ENCODE peak calls at places on chromosomes 13 and 19, in seven cellular contexts. One of them, this sample, is unnamed.

GRCh38 chr13:51643882-51644281 is 59.6 kb downstream of the WDFY2 start:
- DNase-seq in suprapubic skin: no peak
- DNase-seq in effector memory CD4-positive, alpha-beta T cell: no peak
- DNase-seq in mesendoderm: peak; percentile 74
- DNase-seq in left ventricle myocardium inferior: no peak
- DNase-seq in transverse colon: no peak
- DNase-seq in neuronal stem cell: no peak
- DNase-seq in this sample: no peak

GRCh38 chr19:55087542-55087935 is 11.9 kb downstream of the EPS8L1 start:
- DNase-seq in suprapubic skin: peak; percentile 65
- DNase-seq in effector memory CD4-positive, alpha-beta T cell: no peak
- DNase-seq in mesendoderm: no peak
- DNase-seq in left ventricle myocardium inferior: no peak
- DNase-seq in transverse colon: no peak
- DNase-seq in neuronal stem cell: no peak
- DNase-seq in this sample: no peak

GRCh38 chr13:46720189-46720588 is 76.8 kb downstream of the ESD start:
- DNase-seq in suprapubic skin: no peak
- DNase-seq in effector memory CD4-positive, alpha-beta T cell: no peak
- DNase-seq in mesendoderm: no peak
- DNase-seq in left ventricle myocardium inferior: no peak
- DNase-seq in transverse colon: no peak
- DNase-seq in neuronal stem cell: no peak
- DNase-seq in this sample: no peak

GRCh38 chr13:41514853-41515395 is 57.6 kb downstream of the RGCC start:
- DNase-seq in suprapubic skin: no peak
- DNase-seq in effector memory CD4-positive, alpha-beta T cell: no peak
- DNase-seq in mesendoderm: no peak
- DNase-seq in left ventricle myocardium inferior: no peak
- DNase-seq in transverse colon: no peak
- DNase-seq in neuronal stem cell: no peak
- DNase-seq in this sample: no peak

GRCh38 chr13:96444676-96445075 is 354.8 kb downstream of the HS6ST3 start:
- DNase-seq in suprapubic skin: no peak
- DNase-seq in effector memory CD4-positive, alpha-beta T cell: no peak
- DNase-seq in mesendoderm: no peak
- DNase-seq in left ventricle myocardium inferior: no peak
- DNase-seq in transverse colon: no peak
- DNase-seq in neuronal stem cell: no peak
- DNase-seq in this sample: no peak

GRCh38 chr19:32302778-32303177 is 42.6 kb upstream of the ZNF507 start:
- DNase-seq in suprapubic skin: no peak
- DNase-seq in effector memory CD4-positive, alpha-beta T cell: no peak
- DNase-seq in mesendoderm: no peak
- DNase-seq in left ventricle myocardium inferior: no peak
- DNase-seq in transverse colon: no peak
- DNase-seq in neuronal stem cell: no peak
- DNase-seq in this sample: no peak

GRCh38 chr13:112972867-112973576 is 4.0 kb downstream of the MCF2L start:
- DNase-seq in suprapubic skin: peak; percentile 60
- DNase-seq in effector memory CD4-positive, alpha-beta T cell: no peak
- DNase-seq in mesendoderm: no peak
- DNase-seq in left ventricle myocardium inferior: peak; percentile 33
- DNase-seq in transverse colon: peak; percentile 7
- DNase-seq in neuronal stem cell: no peak
- DNase-seq in this sample: no peak

GRCh38 chr19:30656520-30657100 is 284.4 kb downstream of the ZNF536 start:
- DNase-seq in suprapubic skin: no peak
- DNase-seq in effector memory CD4-positive, alpha-beta T cell: no peak
- DNase-seq in mesendoderm: no peak
- DNase-seq in left ventricle myocardium inferior: no peak
- DNase-seq in transverse colon: no peak
- DNase-seq in neuronal stem cell: no peak
- DNase-seq in this sample: no peak

GRCh38 chr19:15250635-15250993 is 18.4 kb upstream of the EPHX3 start:
- DNase-seq in suprapubic skin: no peak
- DNase-seq in effector memory CD4-positive, alpha-beta T cell: no peak
- DNase-seq in mesendoderm: no peak
- DNase-seq in left ventricle myocardium inferior: no peak
- DNase-seq in transverse colon: no peak
- DNase-seq in neuronal stem cell: no peak
- DNase-seq in this sample: no peak

GRCh38 chr19:16325161-16325527 is 518 bp downstream of the KLF2 start:
- DNase-seq in suprapubic skin: no peak
- DNase-seq in effector memory CD4-positive, alpha-beta T cell: peak; percentile 37
- DNase-seq in mesendoderm: peak; percentile 48
- DNase-seq in left ventricle myocardium inferior: peak; percentile 59
- DNase-seq in transverse colon: peak; percentile 39
- DNase-seq in neuronal stem cell: peak; percentile 17
- DNase-seq in this sample: no peak

DNA sequence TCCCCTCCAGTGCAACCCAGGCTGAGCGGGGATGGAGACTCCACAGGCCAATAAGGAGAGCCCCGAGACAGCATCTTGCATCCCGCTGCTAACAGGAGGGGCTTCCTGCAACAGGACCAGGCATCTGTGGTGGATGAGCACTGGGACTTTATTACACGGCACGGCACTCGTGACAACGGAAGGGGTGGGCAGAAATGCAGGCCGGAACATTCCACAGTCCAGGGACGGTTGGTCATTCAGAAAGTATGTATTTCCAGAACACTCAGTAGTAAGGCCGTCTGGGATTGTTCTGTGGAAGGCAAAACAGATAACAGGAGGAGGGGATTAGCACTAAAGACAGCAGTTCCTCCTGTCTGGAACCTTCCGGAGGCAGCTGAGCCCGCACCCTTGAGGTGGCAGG is 3.3 kb upstream of the TM6SF2 start:
- DNase-seq in suprapubic skin: no peak
- DNase-seq in effector memory CD4-positive, alpha-beta T cell: no peak
- DNase-seq in mesendoderm: no peak
- DNase-seq in left ventricle myocardium inferior: no peak
- DNase-seq in transverse colon: no peak
- DNase-seq in neuronal stem cell: no peak
- DNase-seq in this sample: no peak
- H3K27ac ChIP-seq in suprapubic skin: no peak overlapping the region
- H3K27ac ChIP-seq in effector memory CD4-positive, alpha-beta T cell: no peak overlapping the region
- H3K27ac ChIP-seq in mesendoderm: no peak overlapping the region
- H3K27ac ChIP-seq in left ventricle myocardium inferior: no peak overlapping the region
- H3K27ac ChIP-seq in transverse colon: no peak overlapping the region
- H3K27ac ChIP-seq in neuronal stem cell: no peak overlapping the region
- H3K27ac ChIP-seq in this sample: no peak overlapping the region

GRCh38 chr13:44206429-44206828 is 167.2 kb upstream of the SERP2 start:
- DNase-seq in suprapubic skin: no peak
- DNase-seq in effector memory CD4-positive, alpha-beta T cell: no peak
- DNase-seq in mesendoderm: no peak
- DNase-seq in left ventricle myocardium inferior: no peak
- DNase-seq in transverse colon: no peak
- DNase-seq in neuronal stem cell: no peak
- DNase-seq in this sample: no peak
- H3K4me3 ChIP-seq in suprapubic skin: no peak overlapping the region
- H3K4me3 ChIP-seq in effector memory CD4-positive, alpha-beta T cell: no peak overlapping the region
- H3K4me3 ChIP-seq in mesendoderm: no peak overlapping the region
- H3K4me3 ChIP-seq in left ventricle myocardium inferior: no peak overlapping the region
- H3K4me3 ChIP-seq in transverse colon: no peak overlapping the region
- H3K4me3 ChIP-seq in neuronal stem cell: no peak overlapping the region
- H3K4me3 ChIP-seq in this sample: no peak overlapping the region

DNA sequence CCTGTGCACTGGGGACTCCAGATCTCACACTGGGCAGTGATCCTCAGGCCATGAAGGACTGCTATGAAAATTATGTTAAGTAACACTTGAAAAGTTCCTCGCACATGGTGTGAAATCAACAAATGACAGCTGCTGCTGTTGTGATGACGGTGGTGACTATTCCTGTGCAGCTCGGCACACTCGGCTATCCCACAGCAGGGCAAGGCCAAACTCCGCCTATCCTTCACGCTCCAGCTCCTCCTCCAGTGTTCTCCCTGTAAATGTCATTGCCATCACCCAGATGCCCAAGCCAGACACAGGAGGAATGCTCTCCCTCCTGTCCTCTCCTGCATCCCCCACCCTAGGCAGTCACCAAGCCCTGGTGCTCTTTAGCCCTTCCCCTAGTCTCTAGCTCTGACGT is 31.3 kb downstream of the GRIK5 start:
- DNase-seq in suprapubic skin: no peak
- DNase-seq in effector memory CD4-positive, alpha-beta T cell: no peak
- DNase-seq in mesendoderm: no peak
- DNase-seq in left ventricle myocardium inferior: peak; percentile 73
- DNase-seq in transverse colon: no peak
- DNase-seq in neuronal stem cell: no peak
- DNase-seq in this sample: no peak
- H3K36me3 ChIP-seq in suprapubic skin: no peaks in the 10 kb centered on the region
- H3K36me3 ChIP-seq in effector memory CD4-positive, alpha-beta T cell: no peaks in the 10 kb centered on the region
- H3K36me3 ChIP-seq in mesendoderm: peaks cover 1% of the 10 kb centered on the region
- H3K36me3 ChIP-seq in left ventricle myocardium inferior: no peaks in the 10 kb centered on the region
- H3K36me3 ChIP-seq in transverse colon: no peaks in the 10 kb centered on the region
- H3K36me3 ChIP-seq in neuronal stem cell: no peaks in the 10 kb centered on the region
- H3K36me3 ChIP-seq in this sample: no peaks in the 10 kb centered on the region

DNA sequence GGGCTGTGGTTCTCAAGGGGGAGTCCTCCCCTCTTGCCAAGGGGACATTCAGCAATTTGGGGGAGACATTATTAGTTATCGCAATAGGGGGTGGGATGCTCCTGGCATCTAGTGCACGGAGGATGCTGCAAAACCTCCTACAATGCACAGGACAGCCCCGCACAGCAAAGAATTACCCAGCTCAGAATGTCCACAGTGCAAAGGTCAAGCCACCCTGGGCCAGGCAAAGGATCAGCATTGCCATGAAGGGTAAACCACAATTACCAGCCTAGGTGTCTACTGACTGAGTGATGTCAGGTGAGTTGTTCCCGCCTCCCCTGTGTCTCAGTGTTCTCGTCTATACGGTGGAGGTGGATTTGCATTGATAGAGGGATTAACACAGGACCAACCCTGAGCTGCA is 2.4 kb upstream of the METTL21C start:
- DNase-seq in suprapubic skin: no peak
- DNase-seq in effector memory CD4-positive, alpha-beta T cell: no peak
- DNase-seq in mesendoderm: no peak
- DNase-seq in left ventricle myocardium inferior: no peak
- DNase-seq in transverse colon: no peak
- DNase-seq in neuronal stem cell: no peak
- DNase-seq in this sample: no peak
- H3K27ac ChIP-seq in suprapubic skin: no peak overlapping the region
- H3K27ac ChIP-seq in effector memory CD4-positive, alpha-beta T cell: no peak overlapping the region
- H3K27ac ChIP-seq in mesendoderm: no peak overlapping the region
- H3K27ac ChIP-seq in left ventricle myocardium inferior: no peak overlapping the region
- H3K27ac ChIP-seq in transverse colon: no peak overlapping the region
- H3K27ac ChIP-seq in neuronal stem cell: no peak overlapping the region
- H3K27ac ChIP-seq in this sample: no peak overlapping the region

DNA sequence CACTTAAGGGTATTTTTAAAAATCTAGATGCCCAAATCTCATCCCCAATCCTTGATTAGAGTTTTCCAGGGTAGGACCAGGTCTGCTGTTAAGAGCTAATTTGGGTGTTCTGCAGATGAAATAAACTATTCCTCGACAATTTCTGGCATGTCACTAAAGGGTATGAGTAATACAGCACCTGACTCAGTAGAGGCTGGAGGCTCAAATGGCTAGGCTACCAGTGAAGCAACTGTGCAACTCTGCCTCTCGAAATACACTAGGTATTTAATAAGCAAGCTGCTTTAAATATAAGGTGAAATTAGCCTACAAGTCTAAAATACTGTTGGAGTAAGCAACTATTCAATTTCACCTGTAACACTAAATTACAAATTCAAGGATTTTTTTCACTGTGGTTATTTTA is 1.5 kb downstream of the RNF6 start:
- DNase-seq in suprapubic skin: no peak
- DNase-seq in effector memory CD4-positive, alpha-beta T cell: no peak
- DNase-seq in mesendoderm: peak; percentile 57
- DNase-seq in left ventricle myocardium inferior: no peak
- DNase-seq in transverse colon: no peak
- DNase-seq in neuronal stem cell: no peak
- DNase-seq in this sample: no peak
- H3K4me3 ChIP-seq in suprapubic skin: peak overlapping the region; percentile 97
- H3K4me3 ChIP-seq in effector memory CD4-positive, alpha-beta T cell: peak overlapping the region; percentile 28
- H3K4me3 ChIP-seq in mesendoderm: no peak overlapping the region
- H3K4me3 ChIP-seq in left ventricle myocardium inferior: peak overlapping the region; percentile 94
- H3K4me3 ChIP-seq in transverse colon: no peak overlapping the region
- H3K4me3 ChIP-seq in neuronal stem cell: peak overlapping the region; percentile 89
- H3K4me3 ChIP-seq in this sample: peak overlapping the region; percentile 80

GRCh38 chr13:110647365-110647737 is 32.0 kb downstream of the NAXD start:
- DNase-seq in suprapubic skin: no peak
- DNase-seq in effector memory CD4-positive, alpha-beta T cell: no peak
- DNase-seq in mesendoderm: no peak
- DNase-seq in left ventricle myocardium inferior: no peak
- DNase-seq in transverse colon: no peak
- DNase-seq in neuronal stem cell: no peak
- DNase-seq in this sample: no peak
- H3K36me3 ChIP-seq in suprapubic skin: peaks cover 53% of the 10 kb centered on the region
- H3K36me3 ChIP-seq in effector memory CD4-positive, alpha-beta T cell: peaks cover 50% of the 10 kb centered on the region
- H3K36me3 ChIP-seq in mesendoderm: peaks cover 1% of the 10 kb centered on the region
- H3K36me3 ChIP-seq in left ventricle myocardium inferior: peaks cover 44% of the 10 kb centered on the region
- H3K36me3 ChIP-seq in transverse colon: no peaks in the 10 kb centered on the region
- H3K36me3 ChIP-seq in neuronal stem cell: peaks cover 91% of the 10 kb centered on the region
- H3K36me3 ChIP-seq in this sample: peaks cover 86% of the 10 kb centered on the region

GRCh38 chr19:4052993-4053422 is 13.7 kb downstream of the ZBTB7A start:
- DNase-seq in suprapubic skin: peak; percentile 66
- DNase-seq in effector memory CD4-positive, alpha-beta T cell: no peak
- DNase-seq in mesendoderm: no peak
- DNase-seq in left ventricle myocardium inferior: no peak
- DNase-seq in transverse colon: peak; percentile 76
- DNase-seq in neuronal stem cell: no peak
- DNase-seq in this sample: no peak
- H3K27ac ChIP-seq in suprapubic skin: peak overlapping the region; percentile 81
- H3K27ac ChIP-seq in effector memory CD4-positive, alpha-beta T cell: no peak overlapping the region
- H3K27ac ChIP-seq in mesendoderm: no peak overlapping the region
- H3K27ac ChIP-seq in left ventricle myocardium inferior: peak overlapping the region; percentile 68
- H3K27ac ChIP-seq in transverse colon: peak overlapping the region; percentile 99
- H3K27ac ChIP-seq in neuronal stem cell: no peak overlapping the region
- H3K27ac ChIP-seq in this sample: peak overlapping the region; percentile 91

DNA sequence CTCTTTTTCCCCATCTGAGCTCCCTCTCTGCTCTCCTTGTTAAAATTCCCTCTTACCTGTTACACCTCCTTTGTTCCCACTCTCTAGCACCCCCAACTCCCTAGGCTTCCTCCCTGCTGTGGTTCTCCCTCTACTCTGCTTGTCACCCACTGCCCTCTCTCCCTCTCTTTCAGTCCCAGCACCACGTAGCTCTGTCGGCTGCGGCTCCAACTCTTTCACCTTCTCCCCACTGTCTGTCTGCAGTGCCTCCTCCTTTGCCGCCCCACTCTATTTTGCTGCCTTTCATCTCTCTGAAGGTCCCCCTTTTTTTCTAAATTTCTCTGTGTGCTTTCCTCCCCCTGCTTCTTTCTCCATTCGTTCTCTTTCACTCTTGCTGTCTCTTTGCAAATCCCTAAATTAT is 1.1 kb downstream of the ZNF836 start:
- DNase-seq in suprapubic skin: no peak
- DNase-seq in effector memory CD4-positive, alpha-beta T cell: no peak
- DNase-seq in mesendoderm: no peak
- DNase-seq in left ventricle myocardium inferior: no peak
- DNase-seq in transverse colon: no peak
- DNase-seq in neuronal stem cell: no peak
- DNase-seq in this sample: no peak
- H3K4me3 ChIP-seq in suprapubic skin: peak overlapping the region; percentile 75
- H3K4me3 ChIP-seq in effector memory CD4-positive, alpha-beta T cell: peak overlapping the region; percentile 99
- H3K4me3 ChIP-seq in mesendoderm: peak overlapping the region; percentile 98
- H3K4me3 ChIP-seq in left ventricle myocardium inferior: peak overlapping the region; percentile 95
- H3K4me3 ChIP-seq in transverse colon: peak overlapping the region; percentile 80
- H3K4me3 ChIP-seq in neuronal stem cell: peak overlapping the region; percentile 51
- H3K4me3 ChIP-seq in this sample: peak overlapping the region; percentile 72

This sample was measured in tibial nerve.